ENCODE peak calls at places on chromosome 22, in eight cellular contexts. R is left colon; P is heart left ventricle; D is endothelial cell of umbilical vein; W is T-cell; J is ureter; K is activated CD8-positive, alpha-beta memory T cell treated with anti-CD3 and anti-CD28 coated beads for 1 hour; G is upper lobe of right lung. Y is an unnamed sample.

GRCh38 chr22:35690001-35690400 is 27.7 kb upstream of the APOL5 start:
- DNase-seq in R (no peak), P (no peak), D (no peak), W (no peak), J (no peak), K (no peak), G (no peak), Y (no peak)

GRCh38 chr22:20531404-20532181 is 24.2 kb downstream of the MED15 start:
- DNase-seq in R (peak), P (peak), D (peak), W (no peak), J (peak), K (no peak), G (peak), Y (peak)

GRCh38 chr22:27844256-27844655 is 42.7 kb upstream of the MN1 start:
- DNase-seq in R (no peak), P (no peak), D (no peak), W (no peak), J (peak), K (no peak), G (no peak), Y (no peak)

GRCh38 chr22:26008587-26008986 is 160.7 kb upstream of the SEZ6L start:
- DNase-seq in R (no peak), P (no peak), D (no peak), W (no peak), J (no peak), K (no peak), G (no peak), Y (no peak)

GRCh38 chr22:45878051-45878764 is 98.8 kb downstream of the WNT7B start:
- DNase-seq in R (no peak), P (peak), D (no peak), W (no peak), J (peak), K (no peak), G (peak), Y (no peak)

GRCh38 chr22:37559901-37560681 is at the start of gene CDC42EP1:
- DNase-seq in R (peak), P (peak), D (peak), W (no peak), J (no peak), K (no peak), G (peak), Y (no peak)

GRCh38 chr22:31089101-31090100 is 8.3 kb downstream of the SMTN start:
- DNase-seq in R (no peak), P (peak), D (peak), W (no peak), J (peak), K (peak), G (no peak), Y (no peak)

GRCh38 chr22:44309137-44309536 is 3.6 kb downstream of the SHISAL1 start:
- DNase-seq in R (no peak), P (no peak), D (peak), W (no peak), J (peak), K (no peak), G (no peak), Y (peak)

GRCh38 chr22:48695251-48695650 is 1132.4 kb downstream of the BRD1 start:
- DNase-seq in R (no peak), P (no peak), D (no peak), W (no peak), J (no peak), K (no peak), G (no peak), Y (no peak)

GRCh38 chr22:46456818-46457163 is 80.6 kb downstream of the CELSR1 start:
- DNase-seq in R (no peak), P (peak), D (no peak), W (no peak), J (no peak), K (no peak), G (no peak), Y (no peak)

GRCh38 chr22:24954114-24954463 is 1.6 kb downstream of the KIAA1671 start:
- DNase-seq in R (no peak), P (no peak), D (peak), W (no peak), J (no peak), K (no peak), G (no peak), Y (no peak)

GRCh38 chr22:46370584-46371373 is 35.3 kb downstream of the TRMU start:
- DNase-seq in R (no peak), P (peak), D (no peak), W (peak), J (no peak), K (peak), G (no peak), Y (no peak)

GRCh38 chr22:24796860-24797259 is 9.2 kb upstream of the SGSM1 start:
- DNase-seq in R (no peak), P (no peak), D (no peak), W (no peak), J (no peak), K (no peak), G (no peak), Y (no peak)